ENCODE peak calls at places on chromosomes 16 and 17, in nine cellular contexts. B is stimulated activated CD4-positive, alpha-beta T cell treated with anti-CD3 and anti-CD28 coated beads, Interleukin-4, amount 100 ng/mL, for 1 hour; U is B cell; X is activated T-helper 9 cell treated with anti-CD3 and anti-CD28 coated beads, Interleukin-2, amount 50 U/mL, for 16 hours; L is cerebellar nuclear complex; J is COR-L47; T is fibroblast of lung; V is choroid plexus epithelial cell; P is NCI-H1105. F is an unnamed sample.

GRCh38 chr16:79767597-79768280 is 167.2 kb upstream of the MAF start:
- DNase-seq in B (no peak), U (no peak), X (no peak), L (no peak), J (no peak), T (peak), V (peak), P (no peak), F (no peak)

GRCh38 chr17:76735586-76736348 is 1.4 kb downstream of the SRSF2 start:
- DNase-seq in B (no peak), U (no peak), X (no peak), L (no peak), J (no peak), T (no peak), V (no peak), P (no peak), F (no peak)

GRCh38 chr17:38421871-38422819 is 6.1 kb upstream of the ARHGAP23 start:
- DNase-seq in B (no peak), U (no peak), X (no peak), L (no peak), J (no peak), T (no peak), V (no peak), P (no peak), F (no peak)

GRCh38 chr16:51465026-51465425 is 314.0 kb upstream of the SALL1 start:
- DNase-seq in B (no peak), U (no peak), X (no peak), L (no peak), J (no peak), T (peak), V (peak), P (no peak), F (no peak)

GRCh38 chr17:55237826-55238196 is 26.9 kb upstream of the HLF start:
- DNase-seq in B (no peak), U (no peak), X (no peak), L (no peak), J (no peak), T (no peak), V (no peak), P (no peak), F (no peak)

GRCh38 chr16:66476328-66477027 is 49.4 kb downstream of the BEAN1 start:
- DNase-seq in B (peak), U (no peak), X (peak), L (no peak), J (no peak), T (no peak), V (peak), P (no peak), F (no peak)

GRCh38 chr17:49469831-49470568 is 25.1 kb upstream of the NGFR start:
- DNase-seq in B (no peak), U (no peak), X (no peak), L (no peak), J (no peak), T (peak), V (no peak), P (no peak), F (no peak)

GRCh38 chr17:17603178-17603894 is 11.8 kb upstream of the PEMT start:
- DNase-seq in B (no peak), U (no peak), X (no peak), L (no peak), J (no peak), T (no peak), V (no peak), P (peak), F (peak)

GRCh38 chr16:54459509-54460235 is 173.1 kb upstream of the IRX3 start:
- DNase-seq in B (no peak), U (no peak), X (no peak), L (no peak), J (no peak), T (peak), V (peak), P (no peak), F (no peak)

GRCh38 chr16:28935924-28936783 is 4.4 kb downstream of the CD19 start:
- DNase-seq in B (peak), U (peak), X (peak), L (no peak), J (no peak), T (peak), V (peak), P (no peak), F (peak)

GRCh38 chr17:69030145-69030544 is 30.6 kb downstream of the ABCA9 start:
- DNase-seq in B (no peak), U (no peak), X (no peak), L (no peak), J (no peak), T (no peak), V (no peak), P (no peak), F (no peak)

GRCh38 chr17:77398274-77398673 is 257.5 kb downstream of the SEC14L1 start:
- DNase-seq in B (no peak), U (no peak), X (no peak), L (no peak), J (no peak), T (no peak), V (no peak), P (no peak), F (no peak)

GRCh38 chr17:21495281-21495680 is 119.1 kb downstream of the KCNJ12 start:
- DNase-seq in B (no peak), U (no peak), X (no peak), L (no peak), J (no peak), T (no peak), V (no peak), P (peak), F (peak)

GRCh38 chr16:66508261-66508913 is 41.5 kb downstream of the TK2 start:
- DNase-seq in B (no peak), U (no peak), X (no peak), L (no peak), J (no peak), T (peak), V (no peak), P (no peak), F (no peak)

GRCh38 chr17:64024781-64025731 is 4.6 kb upstream of the ICAM2 start:
- DNase-seq in B (peak), U (no peak), X (peak), L (no peak), J (no peak), T (peak), V (peak), P (no peak), F (no peak)

GRCh38 chr16:85220125-85220839 is 108.0 kb upstream of the CIBAR2 start:
- DNase-seq in B (no peak), U (no peak), X (no peak), L (no peak), J (peak), T (peak), V (peak), P (peak), F (peak)

GRCh38 chr16:30902070-30902972 is 5.9 kb downstream of the CTF1 start:
- DNase-seq in B (peak), U (peak), X (peak), L (no peak), J (peak), T (peak), V (peak), P (no peak), F (peak)

GRCh38 chr16:17397499-17397891 is 73.3 kb downstream of the XYLT1 start:
- DNase-seq in B (no peak), U (no peak), X (no peak), L (no peak), J (no peak), T (peak), V (peak), P (peak), F (peak)

GRCh38 chr17:57619061-57619937 is 125.8 kb downstream of the CCDC182 start:
- DNase-seq in B (no peak), U (no peak), X (no peak), L (no peak), J (no peak), T (peak), V (peak), P (no peak), F (no peak)

GRCh38 chr17:60398227-60398959 is 6.5 kb upstream of the USP32 start:
- DNase-seq in B (no peak), U (peak), X (no peak), L (no peak), J (no peak), T (no peak), V (no peak), P (no peak), F (no peak)

GRCh38 chr17:33521784-33522183 is 228.7 kb upstream of the ASIC2 start:
- DNase-seq in B (no peak), U (no peak), X (no peak), L (no peak), J (peak), T (no peak), V (peak), P (no peak), F (peak)